ENCODE peak calls at places on chromosome X, in ten cellular contexts. One of them, this sample, is unnamed.

GRCh38 chrX:152072236-152072635 is 66.1 kb downstream of the MAGEA10 start:
- DNase-seq in nephron progenitor cell: no peak
- DNase-seq in bronchial epithelial cell: peak; percentile 81
- DNase-seq in M059J: peak; percentile 96
- DNase-seq in HepG2: peak; percentile 0
- DNase-seq in cardiac fibroblast: peak; percentile 65
- DNase-seq in psoas muscle: no peak
- DNase-seq in HL-60: no peak
- DNase-seq in fibroblast of mammary gland: peak; percentile 84
- DNase-seq in adrenal gland: no peak
- DNase-seq in this sample: peak; percentile 71

GRCh38 chrX:103356023-103356798 is at the start of gene TCEAL9:
- DNase-seq in nephron progenitor cell: peak; percentile 30
- DNase-seq in bronchial epithelial cell: peak; percentile 46
- DNase-seq in M059J: peak; percentile 85
- DNase-seq in HepG2: peak; percentile 51
- DNase-seq in cardiac fibroblast: peak; percentile 91
- DNase-seq in psoas muscle: peak; percentile 37
- DNase-seq in HL-60: no peak
- DNase-seq in fibroblast of mammary gland: peak; percentile 85
- DNase-seq in adrenal gland: peak; percentile 86
- DNase-seq in this sample: peak; percentile 80

GRCh38 chrX:133544105-133544504 is 128.8 kb upstream of the GPC4 start:
- DNase-seq in nephron progenitor cell: no peak
- DNase-seq in bronchial epithelial cell: peak; percentile 89
- DNase-seq in M059J: peak; percentile 96
- DNase-seq in HepG2: peak; percentile 65
- DNase-seq in cardiac fibroblast: peak; percentile 31
- DNase-seq in psoas muscle: no peak
- DNase-seq in HL-60: peak; percentile 6
- DNase-seq in fibroblast of mammary gland: peak; percentile 84
- DNase-seq in adrenal gland: no peak
- DNase-seq in this sample: no peak

GRCh38 chrX:10531927-10532326 is 88.5 kb downstream of the MID1 start:
- DNase-seq in nephron progenitor cell: no peak
- DNase-seq in bronchial epithelial cell: no peak
- DNase-seq in M059J: no peak
- DNase-seq in HepG2: no peak
- DNase-seq in cardiac fibroblast: peak; percentile 50
- DNase-seq in psoas muscle: no peak
- DNase-seq in HL-60: no peak
- DNase-seq in fibroblast of mammary gland: no peak
- DNase-seq in adrenal gland: no peak
- DNase-seq in this sample: no peak

GRCh38 chrX:18410038-18410437 is 15.4 kb upstream of the CDKL5 start:
- DNase-seq in nephron progenitor cell: no peak
- DNase-seq in bronchial epithelial cell: peak; percentile 43
- DNase-seq in M059J: peak; percentile 34
- DNase-seq in HepG2: no peak
- DNase-seq in cardiac fibroblast: peak; percentile 60
- DNase-seq in psoas muscle: no peak
- DNase-seq in HL-60: no peak
- DNase-seq in fibroblast of mammary gland: peak; percentile 47
- DNase-seq in adrenal gland: peak; percentile 61
- DNase-seq in this sample: peak; percentile 41

GRCh38 chrX:68732906-68733493 is 85.5 kb downstream of the STARD8 start:
- DNase-seq in nephron progenitor cell: peak; percentile 79
- DNase-seq in bronchial epithelial cell: peak; percentile 43
- DNase-seq in M059J: peak; percentile 64
- DNase-seq in HepG2: peak; percentile 19
- DNase-seq in cardiac fibroblast: peak; percentile 61
- DNase-seq in psoas muscle: peak; percentile 60
- DNase-seq in HL-60: peak; percentile 6
- DNase-seq in fibroblast of mammary gland: peak; percentile 56
- DNase-seq in adrenal gland: peak; percentile 69
- DNase-seq in this sample: peak; percentile 60

GRCh38 chrX:44025611-44026010 is 52.4 kb upstream of the NDP start:
- DNase-seq in nephron progenitor cell: no peak
- DNase-seq in bronchial epithelial cell: peak; percentile 20
- DNase-seq in M059J: peak; percentile 84
- DNase-seq in HepG2: no peak
- DNase-seq in cardiac fibroblast: peak; percentile 44
- DNase-seq in psoas muscle: no peak
- DNase-seq in HL-60: no peak
- DNase-seq in fibroblast of mammary gland: peak; percentile 59
- DNase-seq in adrenal gland: no peak
- DNase-seq in this sample: peak; percentile 2

GRCh38 chrX:136765957-136766356 is 14.8 kb downstream of the ARHGEF6 start:
- DNase-seq in nephron progenitor cell: no peak
- DNase-seq in bronchial epithelial cell: no peak
- DNase-seq in M059J: peak; percentile 28
- DNase-seq in HepG2: no peak
- DNase-seq in cardiac fibroblast: no peak
- DNase-seq in psoas muscle: no peak
- DNase-seq in HL-60: no peak
- DNase-seq in fibroblast of mammary gland: peak; percentile 14
- DNase-seq in adrenal gland: peak; percentile 55
- DNase-seq in this sample: peak; percentile 19

GRCh38 chrX:7132335-7133035 is 15.0 kb upstream of the STS start:
- DNase-seq in nephron progenitor cell: peak; percentile 27
- DNase-seq in bronchial epithelial cell: peak; percentile 91
- DNase-seq in M059J: peak; percentile 76
- DNase-seq in HepG2: peak; percentile 80
- DNase-seq in cardiac fibroblast: peak; percentile 70
- DNase-seq in psoas muscle: no peak
- DNase-seq in HL-60: peak; percentile 15
- DNase-seq in fibroblast of mammary gland: peak; percentile 82
- DNase-seq in adrenal gland: peak; percentile 58
- DNase-seq in this sample: peak; percentile 87

GRCh38 chrX:103488332-103488731 is 31.0 kb downstream of the RAB40A start:
- DNase-seq in nephron progenitor cell: no peak
- DNase-seq in bronchial epithelial cell: no peak
- DNase-seq in M059J: peak; percentile 40
- DNase-seq in HepG2: no peak
- DNase-seq in cardiac fibroblast: peak; percentile 47
- DNase-seq in psoas muscle: no peak
- DNase-seq in HL-60: no peak
- DNase-seq in fibroblast of mammary gland: peak; percentile 41
- DNase-seq in adrenal gland: no peak
- DNase-seq in this sample: peak; percentile 32

GRCh38 chrX:144768540-144768939 is 478.8 kb upstream of the SPANXN1 start:
- DNase-seq in nephron progenitor cell: no peak
- DNase-seq in bronchial epithelial cell: no peak
- DNase-seq in M059J: no peak
- DNase-seq in HepG2: no peak
- DNase-seq in cardiac fibroblast: no peak
- DNase-seq in psoas muscle: no peak
- DNase-seq in HL-60: no peak
- DNase-seq in fibroblast of mammary gland: no peak
- DNase-seq in adrenal gland: no peak
- DNase-seq in this sample: no peak

GRCh38 chrX:9788908-9789307 is 2.7 kb downstream of the SHROOM2 start:
- DNase-seq in nephron progenitor cell: no peak
- DNase-seq in bronchial epithelial cell: peak; percentile 75
- DNase-seq in M059J: no peak
- DNase-seq in HepG2: peak; percentile 76
- DNase-seq in cardiac fibroblast: peak; percentile 57
- DNase-seq in psoas muscle: no peak
- DNase-seq in HL-60: no peak
- DNase-seq in fibroblast of mammary gland: no peak
- DNase-seq in adrenal gland: no peak
- DNase-seq in this sample: no peak

GRCh38 chrX:34903316-34903715 is 39.3 kb upstream of the FAM47B start:
- DNase-seq in nephron progenitor cell: no peak
- DNase-seq in bronchial epithelial cell: no peak
- DNase-seq in M059J: peak; percentile 65
- DNase-seq in HepG2: no peak
- DNase-seq in cardiac fibroblast: no peak
- DNase-seq in psoas muscle: no peak
- DNase-seq in HL-60: no peak
- DNase-seq in fibroblast of mammary gland: peak; percentile 60
- DNase-seq in adrenal gland: no peak
- DNase-seq in this sample: peak; percentile 78

GRCh38 chrX:119784747-119785446 is 6.5 kb downstream of the RPL39 start:
- DNase-seq in nephron progenitor cell: peak; percentile 27
- DNase-seq in bronchial epithelial cell: no peak
- DNase-seq in M059J: peak; percentile 42
- DNase-seq in HepG2: no peak
- DNase-seq in cardiac fibroblast: peak; percentile 36
- DNase-seq in psoas muscle: no peak
- DNase-seq in HL-60: no peak
- DNase-seq in fibroblast of mammary gland: peak; percentile 40
- DNase-seq in adrenal gland: peak; percentile 52
- DNase-seq in this sample: peak; percentile 45

GRCh38 chrX:10769165-10769564 is 148.8 kb upstream of the MID1 start:
- DNase-seq in nephron progenitor cell: peak; percentile 9
- DNase-seq in bronchial epithelial cell: peak; percentile 46
- DNase-seq in M059J: peak; percentile 70
- DNase-seq in HepG2: no peak
- DNase-seq in cardiac fibroblast: peak; percentile 51
- DNase-seq in psoas muscle: no peak
- DNase-seq in HL-60: no peak
- DNase-seq in fibroblast of mammary gland: peak; percentile 52
- DNase-seq in adrenal gland: no peak
- DNase-seq in this sample: peak; percentile 44

GRCh38 chrX:24842486-24842885 is 148.8 kb downstream of the POLA1 start:
- DNase-seq in nephron progenitor cell: no peak
- DNase-seq in bronchial epithelial cell: no peak
- DNase-seq in M059J: no peak
- DNase-seq in HepG2: no peak
- DNase-seq in cardiac fibroblast: no peak
- DNase-seq in psoas muscle: no peak
- DNase-seq in HL-60: no peak
- DNase-seq in fibroblast of mammary gland: no peak
- DNase-seq in adrenal gland: no peak
- DNase-seq in this sample: no peak

GRCh38 chrX:23883737-23884354 is 23.9 kb downstream of the APOO start:
- DNase-seq in nephron progenitor cell: no peak
- DNase-seq in bronchial epithelial cell: peak; percentile 79
- DNase-seq in M059J: peak; percentile 92
- DNase-seq in HepG2: peak; percentile 31
- DNase-seq in cardiac fibroblast: peak; percentile 52
- DNase-seq in psoas muscle: no peak
- DNase-seq in HL-60: no peak
- DNase-seq in fibroblast of mammary gland: peak; percentile 90
- DNase-seq in adrenal gland: no peak
- DNase-seq in this sample: peak; percentile 90

GRCh38 chrX:133994576-133994975 is 9.2 kb upstream of the GPC3 start:
- DNase-seq in nephron progenitor cell: no peak
- DNase-seq in bronchial epithelial cell: no peak
- DNase-seq in M059J: no peak
- DNase-seq in HepG2: peak; percentile 96
- DNase-seq in cardiac fibroblast: peak; percentile 23
- DNase-seq in psoas muscle: no peak
- DNase-seq in HL-60: no peak
- DNase-seq in fibroblast of mammary gland: no peak
- DNase-seq in adrenal gland: no peak
- DNase-seq in this sample: no peak

GRCh38 chrX:154437398-154437752 is 421 bp downstream of the GDI1 start:
- DNase-seq in nephron progenitor cell: no peak
- DNase-seq in bronchial epithelial cell: no peak
- DNase-seq in M059J: no peak
- DNase-seq in HepG2: no peak
- DNase-seq in cardiac fibroblast: no peak
- DNase-seq in psoas muscle: no peak
- DNase-seq in HL-60: no peak
- DNase-seq in fibroblast of mammary gland: no peak
- DNase-seq in adrenal gland: no peak
- DNase-seq in this sample: no peak

GRCh38 chrX:65871671-65872311 is 168.1 kb downstream of the VSIG4 start:
- DNase-seq in nephron progenitor cell: no peak
- DNase-seq in bronchial epithelial cell: peak; percentile 87
- DNase-seq in M059J: peak; percentile 74
- DNase-seq in HepG2: peak; percentile 41
- DNase-seq in cardiac fibroblast: peak; percentile 1
- DNase-seq in psoas muscle: no peak
- DNase-seq in HL-60: no peak
- DNase-seq in fibroblast of mammary gland: no peak
- DNase-seq in adrenal gland: no peak
- DNase-seq in this sample: peak; percentile 0

GRCh38 chrX:75784689-75785491 is at the start of gene MAGEE2:
- DNase-seq in nephron progenitor cell: no peak
- DNase-seq in bronchial epithelial cell: no peak
- DNase-seq in M059J: no peak
- DNase-seq in HepG2: peak; percentile 0
- DNase-seq in cardiac fibroblast: no peak
- DNase-seq in psoas muscle: peak; percentile 17
- DNase-seq in HL-60: no peak
- DNase-seq in fibroblast of mammary gland: no peak
- DNase-seq in adrenal gland: peak; percentile 53
- DNase-seq in this sample: no peak

GRCh38 chrX:47628980-47629379 is 750 bp downstream of the CFP start:
- DNase-seq in nephron progenitor cell: no peak
- DNase-seq in bronchial epithelial cell: peak; percentile 19
- DNase-seq in M059J: peak; percentile 15
- DNase-seq in HepG2: no peak
- DNase-seq in cardiac fibroblast: no peak
- DNase-seq in psoas muscle: no peak
- DNase-seq in HL-60: no peak
- DNase-seq in fibroblast of mammary gland: no peak
- DNase-seq in adrenal gland: no peak
- DNase-seq in this sample: no peak

GRCh38 chrX:150873616-150874015 is 24.9 kb downstream of the CD99L2 start:
- DNase-seq in nephron progenitor cell: no peak
- DNase-seq in bronchial epithelial cell: peak; percentile 76
- DNase-seq in M059J: peak; percentile 57
- DNase-seq in HepG2: no peak
- DNase-seq in cardiac fibroblast: peak; percentile 15
- DNase-seq in psoas muscle: peak; percentile 55
- DNase-seq in HL-60: no peak
- DNase-seq in fibroblast of mammary gland: peak; percentile 38
- DNase-seq in adrenal gland: no peak
- DNase-seq in this sample: peak; percentile 33

GRCh38 chrX:68146054-68146453 is 287.2 kb downstream of the OPHN1 start:
- DNase-seq in nephron progenitor cell: no peak
- DNase-seq in bronchial epithelial cell: peak; percentile 50
- DNase-seq in M059J: peak; percentile 58
- DNase-seq in HepG2: peak; percentile 39
- DNase-seq in cardiac fibroblast: peak; percentile 66
- DNase-seq in psoas muscle: no peak
- DNase-seq in HL-60: no peak
- DNase-seq in fibroblast of mammary gland: peak; percentile 65
- DNase-seq in adrenal gland: no peak
- DNase-seq in this sample: peak; percentile 60

GRCh38 chrX:2374086-2374485 is 126.7 kb downstream of the DHRSX start:
- DNase-seq in nephron progenitor cell: no peak
- DNase-seq in bronchial epithelial cell: no peak
- DNase-seq in M059J: peak; percentile 31
- DNase-seq in HepG2: no peak
- DNase-seq in cardiac fibroblast: peak; percentile 54
- DNase-seq in psoas muscle: no peak
- DNase-seq in HL-60: no peak
- DNase-seq in fibroblast of mammary gland: peak; percentile 69
- DNase-seq in adrenal gland: no peak
- DNase-seq in this sample: peak; percentile 86

GRCh38 chrX:113470166-113470565 is 629.5 kb upstream of the AMOT start:
- DNase-seq in nephron progenitor cell: no peak
- DNase-seq in bronchial epithelial cell: no peak
- DNase-seq in M059J: no peak
- DNase-seq in HepG2: no peak
- DNase-seq in cardiac fibroblast: no peak
- DNase-seq in psoas muscle: no peak
- DNase-seq in HL-60: no peak
- DNase-seq in fibroblast of mammary gland: no peak
- DNase-seq in adrenal gland: no peak
- DNase-seq in this sample: no peak

GRCh38 chrX:12115377-12115776 is 22.9 kb upstream of the FRMPD4 start:
- DNase-seq in nephron progenitor cell: peak; percentile 27
- DNase-seq in bronchial epithelial cell: no peak
- DNase-seq in M059J: peak; percentile 14
- DNase-seq in HepG2: no peak
- DNase-seq in cardiac fibroblast: no peak
- DNase-seq in psoas muscle: no peak
- DNase-seq in HL-60: no peak
- DNase-seq in fibroblast of mammary gland: no peak
- DNase-seq in adrenal gland: no peak
- DNase-seq in this sample: no peak

GRCh38 chrX:26466387-26466786 is 250.4 kb downstream of the MAGEB5 start:
- DNase-seq in nephron progenitor cell: no peak
- DNase-seq in bronchial epithelial cell: no peak
- DNase-seq in M059J: no peak
- DNase-seq in HepG2: no peak
- DNase-seq in cardiac fibroblast: no peak
- DNase-seq in psoas muscle: no peak
- DNase-seq in HL-60: no peak
- DNase-seq in fibroblast of mammary gland: no peak
- DNase-seq in adrenal gland: no peak
- DNase-seq in this sample: no peak